ENCODE peak calls at places on chromosomes 5 and 9, in nine cellular contexts. Z is mammary epithelial cell; T is AG20443; R is spleen; F is mesothelial cell of epicardium; W is HepG2; N is stimulated activated CD8-positive, alpha-beta memory T cell treated with anti-CD3 and anti-CD28 coated beads, Interleukin-4, amount 100 ng/mL, for 1 hour; V is iPS DF 6.9; I is activated naive CD8-positive, alpha-beta T cell treated with anti-CD3 and anti-CD28 coated beads, Interleukin-2, amount 10 ng/mL, durations not matched to agents 7 days and 5 days. Q is an unnamed sample.

GRCh38 chr9:71769175-71770165 is 1.2 kb upstream of the CEMIP2 start:
- DNase-seq in R (peak; percentile 96), T (peak; percentile 77), N (peak; percentile 43), W (peak; percentile 78), Z (peak; percentile 77), I (peak; percentile 81), V (no peak), F (peak; percentile 40), Q (peak; percentile 21)

GRCh38 chr5:82334085-82334680 is 56.0 kb upstream of the RPS23 start:
- DNase-seq in W (no peak), R (no peak), F (no peak), N (no peak), Z (no peak), T (no peak), V (no peak), I (no peak), Q (no peak)

GRCh38 chr5:135191084-135191826 is 157.2 kb upstream of the PITX1 start:
- DNase-seq in V (peak; percentile 58), I (peak; percentile 84), W (peak; percentile 68), Z (peak; percentile 63), T (peak; percentile 85), R (peak; percentile 92), F (peak; percentile 79), N (peak; percentile 41), Q (peak; percentile 77)

GRCh38 chr9:77927265-77927664 is 104.3 kb downstream of the GNAQ start:
- DNase-seq in I (no peak), R (no peak), W (no peak), Z (no peak), V (no peak), N (no peak), F (no peak), T (peak; percentile 33), Q (no peak)

GRCh38 chr9:122819791-122820489 is 8.4 kb downstream of the PDCL start:
- DNase-seq in T (no peak), F (no peak), I (no peak), W (no peak), N (no peak), R (no peak), Z (no peak), V (no peak), Q (no peak)

GRCh38 chr5:54120473-54120872 is 189.9 kb downstream of the ARL15 start:
- DNase-seq in N (no peak), T (peak; percentile 10), W (no peak), Z (no peak), F (no peak), I (no peak), R (no peak), V (no peak), Q (no peak)

GRCh38 chr5:103139264-103139865 is 19.3 kb downstream of the PPIP5K2 start:
- DNase-seq in V (peak; percentile 43), N (peak; percentile 70), W (peak; percentile 69), T (peak; percentile 82), Z (peak; percentile 50), F (peak; percentile 51), I (peak; percentile 57), R (peak; percentile 87), Q (peak; percentile 41)

GRCh38 chr9:73042155-73042554 is 89.3 kb upstream of the ALDH1A1 start:
- DNase-seq in N (no peak), V (no peak), I (no peak), R (no peak), W (no peak), Z (peak; percentile 14), T (peak; percentile 46), F (no peak), Q (no peak)

GRCh38 chr5:146130440-146131045 is 25.2 kb upstream of the PLAC8L1 start:
- DNase-seq in W (peak; percentile 4), N (no peak), V (peak; percentile 4), Z (peak; percentile 1), F (no peak), I (no peak), T (peak; percentile 25), R (no peak), Q (no peak)

GRCh38 chr5:36881807-36882206 is 5.2 kb downstream of the NIPBL start:
- DNase-seq in I (no peak), V (no peak), N (no peak), R (no peak), F (no peak), T (no peak), W (no peak), Z (no peak), Q (no peak)

GRCh38 chr5:122408592-122409219 is 96.7 kb downstream of the SNCAIP start:
- DNase-seq in W (no peak), N (no peak), Z (no peak), I (no peak), F (no peak), R (no peak), T (no peak), V (no peak), Q (no peak)